ENCODE peak calls at places on chromosomes 5 and 9, in six cellular contexts. Z, Y, Q, H, M and C are unnamed samples.
A peak's percentile ranks its signal among the peaks of the same experiment; 100 is the strongest.

GRCh38 chr5:67240846-67241245 is 44.2 kb upstream of the CD180 start:
- DNase-seq in Z (no peak), Y (no peak), Q (no peak), H (no peak), M (no peak), C (no peak)

GRCh38 chr5:59424515-59424914 is 469.0 kb downstream of the PDE4D start:
- DNase-seq in Z (no peak), Y (no peak), Q (no peak), H (no peak), M (no peak), C (no peak)

GRCh38 chr9:110116543-110116885 is 91.4 kb downstream of the C9orf152 start:
- DNase-seq in Z (no peak), Y (no peak), Q (no peak), H (no peak), M (no peak), C (no peak)

GRCh38 chr9:136538599-136539426 is 7.0 kb downstream of the NOTCH1 start:
- DNase-seq in Z (peak; percentile 87), Y (no peak), Q (no peak), H (no peak), M (peak; percentile 34), C (no peak)

GRCh38 chr5:2353211-2353610 is 398.3 kb downstream of the IRX2 start:
- DNase-seq in Z (peak; percentile 15), Y (no peak), Q (no peak), H (no peak), M (no peak), C (no peak)

GRCh38 chr5:385321-385720 is 57.7 kb upstream of the EXOC3 start:
- DNase-seq in Z (no peak), Y (no peak), Q (no peak), H (no peak), M (no peak), C (no peak)

GRCh38 chr5:14032944-14033343 is 88.5 kb upstream of the DNAH5 start:
- DNase-seq in Z (no peak), Y (no peak), Q (no peak), H (no peak), M (no peak), C (no peak)

GRCh38 chr5:79508354-79508753 is 5.6 kb downstream of the HOMER1 start:
- DNase-seq in Z (no peak), Y (no peak), Q (no peak), H (no peak), M (no peak), C (no peak)

GRCh38 chr5:141223112-141223783 is at the start of gene PCDHB14:
- DNase-seq in Z (no peak), Y (peak; percentile 43), Q (peak; percentile 65), H (peak; percentile 70), M (no peak), C (no peak)

GRCh38 chr5:125673359-125673950 is 749.8 kb upstream of the GRAMD2B start:
- DNase-seq in Z (no peak), Y (no peak), Q (no peak), H (no peak), M (no peak), C (no peak)

GRCh38 chr9:124256517-124257069 is 1.2 kb upstream of the NEK6 start:
- DNase-seq in Z (no peak), Y (no peak), Q (no peak), H (no peak), M (no peak), C (peak; percentile 41)

GRCh38 chr9:104606202-104606601 is 775 bp upstream of the OR13C2 start:
- DNase-seq in Z (no peak), Y (peak; percentile 12), Q (no peak), H (no peak), M (no peak), C (no peak)

GRCh38 chr5:87113848-87114247 is 153.8 kb upstream of the RASA1 start:
- DNase-seq in Z (no peak), Y (no peak), Q (no peak), H (no peak), M (no peak), C (no peak)

GRCh38 chr5:4941957-4942830 is 197.9 kb upstream of the ADAMTS16 start:
- DNase-seq in Z (no peak), Y (peak; percentile 24), Q (peak; percentile 91), H (peak; percentile 60), M (no peak), C (no peak)

GRCh38 chr9:133876144-133876543 is 116.0 kb downstream of the VAV2 start:
- DNase-seq in Z (no peak), Y (no peak), Q (peak; percentile 81), H (peak; percentile 82), M (no peak), C (peak; percentile 56)

GRCh38 chr9:93668261-93668871 is 92.0 kb downstream of the PHF2 start:
- DNase-seq in Z (peak; percentile 44), Y (no peak), Q (peak; percentile 44), H (peak; percentile 26), M (no peak), C (no peak)

GRCh38 chr5:143174714-143175398 is 228.6 kb downstream of the NR3C1 start:
- DNase-seq in Z (no peak), Y (no peak), Q (no peak), H (no peak), M (no peak), C (no peak)

GRCh38 chr9:116096853-116097252 is 56.7 kb upstream of the PAPPA start:
- DNase-seq in Z (no peak), Y (no peak), Q (no peak), H (no peak), M (no peak), C (no peak)

GRCh38 chr9:108168451-108168850 is 678.9 kb upstream of the KLF4 start:
- DNase-seq in Z (no peak), Y (no peak), Q (no peak), H (no peak), M (no peak), C (no peak)